ENCODE peak calls at places on chromosome 2, in four cellular contexts. I is activated naive CD8-positive, alpha-beta T cell treated with anti-CD3 and anti-CD28 coated beads, Interleukin-2, amount 50 U/mL, for 16 hours; J is renal cortical epithelial cell; S is NAMALWA. D is an unnamed sample.
A peak's percentile ranks its signal among the peaks of the same experiment; 100 is the strongest.

GRCh38 chr2:127453392-127454171 is 35.4 kb downstream of the PROC start:
- DNase-seq in I (no peak), J (no peak), S (peak; percentile 15), D (peak; percentile 61)

GRCh38 chr2:176140130-176140519 is 10.6 kb downstream of the HOXD8 start:
- DNase-seq in I (no peak), J (no peak), S (no peak), D (no peak)

GRCh38 chr2:11270891-11271290 is 73.5 kb downstream of the ROCK2 start:
- DNase-seq in I (no peak), J (peak; percentile 64), S (no peak), D (no peak)

GRCh38 chr2:10303634-10304378 is 1.1 kb downstream of the HPCAL1 start:
- DNase-seq in I (no peak), J (peak; percentile 17), S (peak; percentile 68), D (peak; percentile 70)

GRCh38 chr2:128608911-128609880 is 290.5 kb upstream of the HS6ST1 start:
- DNase-seq in I (no peak), J (no peak), S (no peak), D (no peak)

GRCh38 chr2:96470636-96471035 is 34.5 kb downstream of the NEURL3 start:
- DNase-seq in I (peak; percentile 30), J (peak; percentile 13), S (no peak), D (peak; percentile 22)

GRCh38 chr2:126370208-126370607 is 285.8 kb upstream of the GYPC start:
- DNase-seq in I (no peak), J (no peak), S (no peak), D (no peak)

GRCh38 chr2:241768251-241768711 is 8.3 kb upstream of the GAL3ST2 start:
- DNase-seq in I (no peak), J (no peak), S (no peak), D (no peak)

GRCh38 chr2:63875758-63876710 is 34.3 kb downstream of the UGP2 start:
- DNase-seq in I (no peak), J (no peak), S (no peak), D (no peak)

GRCh38 chr2:238954841-238955521 is 107.1 kb downstream of the TWIST2 start:
- DNase-seq in I (no peak), J (no peak), S (no peak), D (no peak)

GRCh38 chr2:10120938-10121574 is 1.5 kb upstream of the RRM2 start:
- DNase-seq in I (no peak), J (peak; percentile 87), S (peak; percentile 83), D (no peak)

GRCh38 chr2:128444816-128445532 is 126.3 kb upstream of the HS6ST1 start:
- DNase-seq in I (no peak), J (no peak), S (no peak), D (no peak)

D was measured in myocyte.